ENCODE peak calls at places on chromosomes 5 and 9, in six cellular contexts. X is endodermal cell, U is HepG2, D is fibroblast of lung, T is ascending aorta, O is aorta. H is an unnamed sample.

GRCh38 chr9:120715331-120715924 is 1.2 kb upstream of the MEGF9 start:
- DNase-seq in X (peak; percentile 83), D (peak; percentile 74), T (no peak), O (peak; percentile 71), U (no peak), H (no peak)

GRCh38 chr5:6837519-6838110 is 124.4 kb downstream of the TENT4A start:
- DNase-seq in U (no peak), T (no peak), O (no peak), X (peak; percentile 86), D (no peak), H (peak; percentile 61)

GRCh38 chr5:84384604-84385575 is at the start of gene EDIL3:
- DNase-seq in D (peak; percentile 72), T (no peak), U (no peak), O (peak; percentile 58), X (peak; percentile 90), H (peak; percentile 34)

GRCh38 chr5:159971931-159972461 is 36.9 kb upstream of the TTC1 start:
- DNase-seq in D (peak; percentile 28), T (no peak), X (peak; percentile 78), O (no peak), U (no peak), H (no peak)

GRCh38 chr5:63923914-63924313 is 38.3 kb downstream of the HTR1A start:
- DNase-seq in T (no peak), D (no peak), O (no peak), U (no peak), X (no peak), H (no peak)

GRCh38 chr5:106097308-106097707 is 1573.4 kb downstream of the EFNA5 start:
- DNase-seq in X (no peak), U (no peak), T (no peak), D (peak; percentile 61), O (no peak), H (no peak)

GRCh38 chr5:39192449-39193160 is 26.8 kb downstream of the FYB1 start:
- DNase-seq in T (no peak), D (no peak), X (no peak), U (no peak), O (no peak), H (no peak)

GRCh38 chr9:92642041-92642451 is 27.9 kb downstream of the IPPK start:
- DNase-seq in T (no peak), U (no peak), O (no peak), D (no peak), X (no peak), H (no peak)

GRCh38 chr5:171926311-171926710 is 80.1 kb downstream of the FBXW11 start:
- DNase-seq in D (no peak), U (no peak), T (no peak), O (no peak), X (peak; percentile 85), H (no peak)

GRCh38 chr5:160183075-160183474 is 46.2 kb upstream of the FABP6 start:
- DNase-seq in X (no peak), U (no peak), O (no peak), D (no peak), T (no peak), H (no peak)

GRCh38 chr5:151079838-151080619 is 805 bp downstream of the TNIP1 start:
- DNase-seq in O (no peak), U (no peak), T (no peak), X (no peak), D (peak; percentile 79), H (no peak)

GRCh38 chr9:128733256-128733655 is 9.3 kb upstream of the ZDHHC12 start:
- DNase-seq in T (no peak), X (peak; percentile 98), D (peak; percentile 80), O (peak; percentile 70), U (peak; percentile 91), H (peak; percentile 77)

DNA sequence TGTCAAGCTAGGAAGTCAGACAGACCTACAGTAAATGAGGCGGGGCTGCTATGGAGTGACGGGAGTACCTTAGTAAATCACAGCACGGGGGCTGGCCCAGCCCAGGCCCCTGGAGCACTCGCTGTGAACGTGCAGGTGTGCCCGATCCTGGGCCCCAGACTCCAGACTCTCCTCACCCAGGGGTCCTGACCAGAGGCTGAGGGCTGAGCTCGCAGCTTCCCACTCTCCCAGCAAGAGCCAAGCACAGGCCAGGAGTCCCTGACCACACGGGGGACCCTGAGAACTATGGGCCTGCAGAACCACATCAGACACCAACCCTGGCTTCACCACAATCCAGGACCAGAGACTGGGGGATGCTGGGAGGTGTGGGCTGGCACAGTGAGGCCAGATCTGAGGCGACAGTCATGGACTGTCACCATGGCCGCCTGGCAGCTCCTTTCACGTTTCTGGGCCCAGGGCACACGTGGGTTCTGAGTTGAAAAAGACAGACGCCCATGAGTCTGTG is 73.4 kb downstream of the ADAMTS2 start:
- DNase-seq in O (no peak), T (no peak), D (no peak), X (peak; percentile 38), U (no peak), H (peak; percentile 28)
- H3K4me1 ChIP-seq in O (no peaks in the 10 kb centered on the region), T (peaks cover 34% of the 10 kb centered on the region), D (peaks cover 79% of the 10 kb centered on the region), X (no peaks in the 10 kb centered on the region), U (peaks cover 42% of the 10 kb centered on the region), H (no peaks in the 10 kb centered on the region)

DNA sequence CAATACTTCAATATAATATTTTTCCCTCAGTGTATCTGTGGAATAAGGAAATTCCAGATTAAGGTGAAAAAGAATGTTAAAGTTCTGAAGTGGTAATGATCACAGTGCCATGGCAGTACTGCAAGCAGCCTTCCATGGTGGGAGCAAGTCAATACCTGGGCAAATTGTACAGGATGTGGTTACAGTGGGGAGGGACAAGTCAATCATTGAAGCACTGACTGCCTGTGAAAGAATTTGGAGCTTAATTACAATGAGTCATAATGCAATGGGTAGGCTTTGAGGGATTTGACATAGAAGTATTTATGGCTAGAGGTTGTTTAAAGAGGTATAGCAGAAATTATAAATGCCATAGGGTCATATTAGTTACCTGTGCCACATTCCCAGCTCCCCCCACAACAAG is 786.5 kb upstream of the ACO1 start:
- DNase-seq in D (peak; percentile 82), X (no peak), U (peak; percentile 18), T (no peak), O (no peak), H (no peak)
- H3K27me3 ChIP-seq in D (no peaks in the 10 kb centered on the region), X (no peaks in the 10 kb centered on the region), U (no peaks in the 10 kb centered on the region), T (no peaks in the 10 kb centered on the region), O (no peaks in the 10 kb centered on the region), H (no peaks in the 10 kb centered on the region)

GRCh38 chr9:131731237-131731995 is 8.5 kb downstream of the RAPGEF1 start:
- DNase-seq in U (peak; percentile 71), X (no peak), D (peak; percentile 20), T (no peak), O (no peak), H (no peak)
- H3K4me1 ChIP-seq in U (peaks cover 99% of the 10 kb centered on the region), X (peaks cover 4% of the 10 kb centered on the region), D (peaks cover 53% of the 10 kb centered on the region), T (peaks cover 53% of the 10 kb centered on the region), O (peaks cover 11% of the 10 kb centered on the region), H (peaks cover 55% of the 10 kb centered on the region)

DNA sequence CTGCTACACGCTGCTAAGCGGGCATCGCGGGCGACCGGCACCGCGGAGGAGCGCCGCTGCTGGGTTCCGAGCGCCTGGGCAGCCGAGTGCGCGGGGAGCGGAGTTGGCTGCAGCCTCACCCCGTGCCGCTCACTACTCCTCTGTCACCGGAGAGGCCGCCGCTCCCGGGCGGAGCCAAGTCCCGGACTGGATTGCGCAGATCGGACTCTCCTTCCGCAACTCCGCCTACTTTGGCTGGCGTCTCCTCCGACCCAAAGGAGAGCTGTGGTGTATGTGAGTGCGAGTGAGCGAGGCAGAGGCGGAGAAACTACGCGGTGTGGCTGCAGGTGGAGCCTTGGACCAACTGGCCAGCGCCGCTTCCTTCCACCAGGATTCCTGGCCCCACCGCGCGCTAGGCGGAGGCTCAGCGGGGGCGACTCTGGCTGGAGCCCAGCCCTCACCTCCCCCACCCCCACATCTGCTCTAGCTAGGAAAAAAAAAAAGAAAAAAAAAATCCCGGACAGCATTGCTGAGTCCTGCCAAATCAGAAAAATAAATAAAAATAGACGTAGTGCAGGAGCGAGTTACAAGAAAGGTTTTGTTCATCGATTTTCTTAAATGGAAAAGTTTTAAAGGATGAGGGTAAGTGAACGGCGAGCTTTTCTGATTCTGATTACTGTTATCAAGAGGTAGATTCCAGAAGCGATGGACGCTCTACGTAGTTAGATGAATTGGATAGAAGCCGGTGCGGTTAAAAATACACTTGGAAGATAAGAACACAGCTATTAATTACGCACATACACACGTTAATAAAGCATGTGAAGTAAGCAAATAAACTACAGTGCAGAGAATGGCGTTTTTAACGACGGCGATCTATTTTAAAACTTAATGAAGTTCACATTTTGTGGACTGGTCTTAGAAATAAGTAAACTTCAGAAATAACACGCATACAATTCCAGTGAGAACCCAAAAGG is at the start of gene SEMA6A:
- DNase-seq in T (peak; percentile 41), X (peak; percentile 99), O (peak; percentile 87), D (peak; percentile 88), U (peak; percentile 61), H (peak; percentile 92)
- H3K27me3 ChIP-seq in T (no peaks in the 10 kb centered on the region), X (no peaks in the 10 kb centered on the region), O (no peaks in the 10 kb centered on the region), D (peaks cover 40% of the 10 kb centered on the region), U (peaks cover 9% of the 10 kb centered on the region), H (no peaks in the 10 kb centered on the region)

GRCh38 chr9:4298255-4299005 is 1.4 kb downstream of the GLIS3 start:
- DNase-seq in T (peak; percentile 23), O (peak; percentile 69), U (no peak), X (peak; percentile 83), D (peak; percentile 39), H (peak; percentile 48)
- H3K4me1 ChIP-seq in T (peaks cover 21% of the 10 kb centered on the region), O (peaks cover 6% of the 10 kb centered on the region), U (peaks cover 29% of the 10 kb centered on the region), X (peaks cover 3% of the 10 kb centered on the region), D (peaks cover 19% of the 10 kb centered on the region), H (peaks cover 10% of the 10 kb centered on the region)

GRCh38 chr9:19785230-19785629 is 3.6 kb downstream of the SLC24A2 start:
- DNase-seq in O (no peak), U (no peak), D (no peak), T (no peak), X (no peak), H (no peak)

GRCh38 chr9:19788614-19789271 is at the start of gene SLC24A2:
- DNase-seq in T (no peak), X (peak; percentile 86), O (no peak), U (no peak), D (no peak), H (no peak)

GRCh38 chr9:19787672-19788071 is 1.2 kb downstream of the SLC24A2 start:
- DNase-seq in T (no peak), U (no peak), O (no peak), D (no peak), X (no peak), H (no peak)

GRCh38 chr9:19788152-19788551 is 685 bp downstream of the SLC24A2 start:
- DNase-seq in T (no peak), X (peak; percentile 94), O (no peak), U (no peak), D (no peak), H (no peak)
- H3K27me3 ChIP-seq in T (no peaks in the 10 kb centered on the region), X (peaks cover 87% of the 10 kb centered on the region), O (peaks cover 2% of the 10 kb centered on the region), U (no peaks in the 10 kb centered on the region), D (peaks cover 4% of the 10 kb centered on the region), H (no peaks in the 10 kb centered on the region)

GRCh38 chr5:95955996-95956899 is 5.4 kb downstream of the ELL2 start:
- DNase-seq in T (no peak), O (no peak), X (no peak), U (no peak), D (peak; percentile 66), H (no peak)
- H3K4me1 ChIP-seq in T (peaks cover 27% of the 10 kb centered on the region), O (peaks cover 3% of the 10 kb centered on the region), X (peaks cover 3% of the 10 kb centered on the region), U (peaks cover 63% of the 10 kb centered on the region), D (peaks cover 3% of the 10 kb centered on the region), H (peaks cover 31% of the 10 kb centered on the region)

DNA sequence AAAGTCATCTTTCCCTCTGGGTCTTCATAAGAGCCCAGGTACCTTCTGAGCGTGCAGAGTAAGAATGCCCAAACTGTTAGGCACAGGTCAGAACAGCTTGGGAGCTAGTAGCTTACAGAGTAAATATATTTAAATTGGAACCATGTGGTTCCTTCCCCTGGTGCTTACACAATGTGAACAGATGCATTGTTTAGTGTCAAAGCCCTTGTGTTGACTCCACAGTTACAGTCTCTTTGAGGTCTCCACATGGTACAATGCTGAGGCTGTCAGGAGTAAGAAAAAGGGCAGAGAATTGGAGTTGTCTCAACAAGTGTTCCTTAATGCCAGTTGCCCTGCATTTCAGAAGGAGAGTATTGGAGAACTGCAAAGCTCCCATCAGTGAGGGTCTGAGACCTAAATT is 188.5 kb downstream of the PAPPA start:
- DNase-seq in X (no peak), D (no peak), O (no peak), U (peak; percentile 45), T (no peak), H (no peak)
- H3K27me3 ChIP-seq in X (peaks cover 17% of the 10 kb centered on the region), D (no peaks in the 10 kb centered on the region), O (no peaks in the 10 kb centered on the region), U (peaks cover 19% of the 10 kb centered on the region), T (no peaks in the 10 kb centered on the region), H (no peaks in the 10 kb centered on the region)